ENCODE peak calls at places on chromosomes 2 and 18, in four cellular contexts. O is upper lobe of right lung, A is brain microvascular endothelial cell, J is BE2C. Z is an unnamed sample. For H3K27me3, the result is how much of the 10 kb centered on the place peaks cover.

GRCh38 chr2:12774381-12774780 is 57.6 kb downstream of the TRIB2 start:
- DNase-seq in A (no peak), J (peak), O (no peak), Z (no peak)

GRCh38 chr2:46325178-46325928 is 28.1 kb downstream of the EPAS1 start:
- DNase-seq in O (no peak), J (no peak), A (peak), Z (no peak)

GRCh38 chr2:74514368-74515270 is at the start of gene TLX2:
- DNase-seq in A (no peak), O (no peak), J (no peak), Z (no peak)

GRCh38 chr2:226354434-226354833 is 445.2 kb downstream of the IRS1 start:
- DNase-seq in J (no peak), O (no peak), A (peak), Z (no peak)

GRCh38 chr18:13456736-13457271 is 238.2 kb downstream of the LDLRAD4 start:
- DNase-seq in O (no peak), A (no peak), J (no peak), Z (no peak)

GRCh38 chr2:192465145-192465544 is 270.4 kb upstream of the TMEFF2 start:
- DNase-seq in O (no peak), A (no peak), J (no peak), Z (no peak)

GRCh38 chr2:138699421-138699820 is 80.8 kb downstream of the NXPH2 start:
- DNase-seq in O (no peak), A (no peak), J (no peak), Z (no peak)

GRCh38 chr2:195026261-195026660 is 630.8 kb upstream of the SLC39A10 start:
- DNase-seq in J (no peak), A (peak), O (no peak), Z (no peak)

GRCh38 chr2:69801745-69802144 is 27.7 kb upstream of the GMCL1 start:
- DNase-seq in O (no peak), A (no peak), J (no peak), Z (no peak)

GRCh38 chr2:42047488-42048317 is at the start of gene PKDCC:
- DNase-seq in A (no peak), O (peak), J (peak), Z (peak)

GRCh38 chr2:237236188-237236587 is 150.5 kb downstream of the COPS8 start:
- DNase-seq in A (no peak), J (no peak), O (no peak), Z (no peak)

GRCh38 chr18:23244431-23244830 is 109.1 kb downstream of the CABLES1 start:
- DNase-seq in A (no peak), J (no peak), O (no peak), Z (no peak)

GRCh38 chr18:12038082-12038660 is 55.5 kb upstream of the ANKRD62 start:
- DNase-seq in O (no peak), J (no peak), A (no peak), Z (no peak)

GRCh38 chr18:45324489-45325111 is 290.7 kb upstream of the SLC14A2 start:
- DNase-seq in A (peak), J (no peak), O (no peak), Z (peak)

GRCh38 chr18:22324191-22325131 is 93.3 kb downstream of the CTAGE1 start:
- DNase-seq in J (no peak), A (no peak), O (peak), Z (peak)

GRCh38 chr2:120775261-120775660 is 39.6 kb downstream of the GLI2 start:
- DNase-seq in A (no peak), O (no peak), J (no peak), Z (peak)

GRCh38 chr2:20574423-20574911 is 76.4 kb downstream of the HS1BP3 start:
- DNase-seq in O (no peak), A (no peak), J (no peak), Z (no peak)

GRCh38 chr2:25295654-25296053 is 46.1 kb downstream of the DNMT3A start:
- DNase-seq in O (no peak), J (no peak), A (no peak), Z (no peak)

GRCh38 chr2:207770602-207771404 is 1.1 kb upstream of the FZD5 start:
- DNase-seq in A (no peak), J (no peak), O (peak), Z (no peak)

GRCh38 chr18:36448384-36449290 is 151.1 kb downstream of the FHOD3 start:
- DNase-seq in A (no peak), O (no peak), J (no peak), Z (no peak)

GRCh38 chr2:38797276-38797675 is 19.3 kb downstream of the GEMIN6 start:
- DNase-seq in J (no peak), A (no peak), O (no peak), Z (no peak)

GRCh38 chr2:108396845-108397244 is 19.1 kb downstream of the SULT1C4 start:
- DNase-seq in A (peak), O (no peak), J (peak), Z (no peak)

GRCh38 chr18:51051105-51051712 is 21.2 kb downstream of the SMAD4 start:
- DNase-seq in J (no peak), A (peak), O (no peak), Z (no peak)

GRCh38 chr2:29892576-29892975 is 28.8 kb downstream of the ALK start:
- DNase-seq in A (no peak), J (no peak), O (no peak), Z (no peak)

GRCh38 chr2:206198677-206199076 is 39.0 kb downstream of the EEF1B2 start:
- DNase-seq in A (no peak), J (no peak), O (no peak), Z (no peak)

GRCh38 chr2:172813314-172813888 is 77.8 kb downstream of the RAPGEF4 start:
- DNase-seq in O (no peak), J (no peak), A (no peak), Z (no peak)

GRCh38 chr2:128503358-128504241 is 184.9 kb upstream of the HS6ST1 start:
- DNase-seq in A (no peak), O (peak), J (no peak), Z (no peak)

GRCh38 chr2:128506534-128506933 is 187.9 kb upstream of the HS6ST1 start:
- DNase-seq in J (no peak), O (no peak), A (no peak), Z (no peak)

GRCh38 chr2:128504242-128505149 is 185.8 kb upstream of the HS6ST1 start:
- DNase-seq in A (no peak), O (no peak), J (no peak), Z (no peak)

GRCh38 chr2:128505150-128505490 is 186.5 kb upstream of the HS6ST1 start:
- DNase-seq in A (no peak), O (peak), J (no peak), Z (no peak)

DNA sequence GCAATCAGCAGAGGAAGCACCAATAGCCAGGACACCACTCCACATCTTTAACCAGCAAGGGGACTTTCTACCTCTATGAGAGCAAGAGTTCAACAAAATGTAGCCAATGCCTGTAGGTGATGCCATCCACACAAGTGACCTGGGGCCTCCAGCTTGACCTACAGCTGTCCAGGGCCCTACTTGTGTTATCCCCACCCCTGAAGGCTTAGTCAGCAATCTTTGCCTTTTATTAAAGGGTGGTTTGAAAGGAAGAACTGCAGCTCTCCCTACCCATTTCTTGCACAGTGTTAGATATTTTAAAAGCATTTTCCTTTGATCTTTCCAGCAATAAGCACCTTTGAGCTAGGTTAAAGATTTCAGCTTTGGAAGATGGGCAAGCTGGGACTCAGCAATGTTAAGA is 187.5 kb upstream of the HS6ST1 start:
- DNase-seq in J (no peak), O (peak), A (no peak), Z (no peak)
- H3K27me3 ChIP-seq in J (under half), O (under half), A (under half), Z (under half)

GRCh38 chr18:78983530-78983929 is 3.9 kb downstream of the SALL3 start:
- DNase-seq in A (no peak), O (no peak), J (no peak), Z (no peak)

GRCh38 chr18:78984941-78985784 is 5.5 kb downstream of the SALL3 start:
- DNase-seq in A (no peak), J (no peak), O (no peak), Z (no peak)

GRCh38 chr18:78981652-78981955 is 2.0 kb downstream of the SALL3 start:
- DNase-seq in A (no peak), O (no peak), J (no peak), Z (no peak)

GRCh38 chr18:78982186-78982585 is 2.6 kb downstream of the SALL3 start:
- DNase-seq in A (no peak), J (no peak), O (no peak), Z (no peak)

DNA sequence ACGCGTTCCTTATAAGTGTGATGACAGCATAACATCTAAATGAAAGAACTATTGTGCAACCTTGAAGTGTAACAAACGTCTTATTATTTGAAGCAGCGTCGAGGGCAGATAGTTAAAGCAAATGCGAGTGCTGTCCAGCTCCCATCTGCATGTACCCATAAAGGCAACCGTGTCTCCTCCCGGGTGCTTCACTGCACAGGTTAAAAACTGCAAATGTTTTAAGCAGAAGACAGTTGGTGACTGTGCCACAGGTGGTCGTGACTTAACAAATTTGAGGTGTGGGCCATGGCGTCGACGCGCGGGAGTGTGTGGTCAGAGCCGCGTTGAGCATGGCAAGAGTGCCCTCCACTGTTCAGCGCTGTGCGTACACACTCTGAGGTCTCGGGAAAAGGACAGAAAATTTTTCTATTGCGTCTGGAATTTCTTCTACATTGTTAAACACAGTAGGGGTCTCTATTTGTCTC is 6.4 kb downstream of the SALL3 start:
- DNase-seq in O (no peak), J (peak), A (no peak), Z (no peak)
- TF ChIP-seq CTCF in O (peak), J (peak), A (peak), Z (peak)

GRCh38 chr18:5825663-5826062 is 69.7 kb downstream of the TMEM200C start:
- DNase-seq in J (no peak), A (no peak), O (no peak), Z (no peak)
- H3K27me3 ChIP-seq in J (under half), A (under half), O (under half), Z (under half)

GRCh38 chr2:227366861-227367800 is 12.0 kb downstream of the TM4SF20 start:
- DNase-seq in J (no peak), O (no peak), A (peak), Z (no peak)

GRCh38 chr2:227365833-227366232 is 13.3 kb downstream of the TM4SF20 start:
- DNase-seq in O (no peak), J (no peak), A (peak), Z (no peak)

GRCh38 chr2:227360351-227360750 is 18.8 kb downstream of the TM4SF20 start:
- DNase-seq in J (no peak), O (no peak), A (no peak), Z (no peak)

GRCh38 chr2:227363756-227364155 is 15.3 kb downstream of the TM4SF20 start:
- DNase-seq in J (no peak), O (no peak), A (no peak), Z (no peak)
- TF ChIP-seq CTCF in J (peak), O (no peak), A (peak), Z (no peak)

GRCh38 chr2:100321181-100321880 is 970 bp downstream of the LONRF2 start:
- DNase-seq in O (peak), A (peak), J (peak), Z (peak)
- H3K27me3 ChIP-seq in O (under half), A (under half), J (under half), Z (under half)

DNA sequence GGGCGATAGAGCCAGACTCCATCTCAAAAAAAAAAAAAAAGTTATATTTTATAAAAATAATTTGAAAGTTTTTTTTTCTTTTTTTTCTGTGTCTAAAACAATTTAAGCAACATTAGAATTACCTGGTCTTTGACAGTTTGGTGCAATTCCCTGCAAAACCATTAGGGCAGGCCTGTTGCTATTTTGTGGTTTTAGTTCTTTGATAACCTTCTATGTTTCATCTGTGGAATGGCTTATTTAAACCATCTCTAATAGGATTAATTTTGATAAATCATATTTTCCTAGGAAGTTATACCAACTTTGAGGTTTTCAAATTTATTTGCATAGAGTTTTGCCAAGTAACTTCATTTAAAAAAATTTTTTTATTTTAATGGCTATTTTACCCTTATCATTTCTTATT is 141.2 kb upstream of the TWIST2 start:
- DNase-seq in J (no peak), A (no peak), O (no peak), Z (no peak)
- TF ChIP-seq CTCF in J (no peak), A (peak), O (peak), Z (no peak)

GRCh38 chr18:63314991-63315662 is 4.4 kb downstream of the BCL2 start:
- DNase-seq in J (no peak), O (no peak), A (no peak), Z (no peak)
- H3K27me3 ChIP-seq in J (under half), O (under half), A (under half), Z (under half)

GRCh38 chr18:59988098-59988706 is 88.4 kb downstream of the PMAIP1 start:
- DNase-seq in J (peak), A (peak), O (no peak), Z (no peak)
- TF ChIP-seq CTCF in J (peak), A (peak), O (peak), Z (peak)

DNA sequence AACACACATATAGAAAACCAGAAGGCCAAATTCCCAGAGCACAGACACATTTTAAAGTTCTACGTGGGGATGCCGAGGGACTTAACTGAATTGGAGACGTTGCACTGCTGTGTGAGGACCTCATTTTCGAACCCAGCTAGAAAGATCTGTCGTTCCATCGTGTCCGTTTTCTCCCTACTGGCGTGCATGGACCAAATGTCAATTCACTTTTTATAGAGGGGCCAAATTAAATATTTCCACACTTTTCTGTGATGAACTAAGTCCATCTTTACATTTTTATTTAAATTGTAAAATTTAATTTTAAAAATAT is 690 bp upstream of the TSHZ1 start:
- DNase-seq in A (no peak), O (no peak), J (no peak), Z (no peak)
- H3K27me3 ChIP-seq in A (under half), O (under half), J (under half), Z (under half)

DNA sequence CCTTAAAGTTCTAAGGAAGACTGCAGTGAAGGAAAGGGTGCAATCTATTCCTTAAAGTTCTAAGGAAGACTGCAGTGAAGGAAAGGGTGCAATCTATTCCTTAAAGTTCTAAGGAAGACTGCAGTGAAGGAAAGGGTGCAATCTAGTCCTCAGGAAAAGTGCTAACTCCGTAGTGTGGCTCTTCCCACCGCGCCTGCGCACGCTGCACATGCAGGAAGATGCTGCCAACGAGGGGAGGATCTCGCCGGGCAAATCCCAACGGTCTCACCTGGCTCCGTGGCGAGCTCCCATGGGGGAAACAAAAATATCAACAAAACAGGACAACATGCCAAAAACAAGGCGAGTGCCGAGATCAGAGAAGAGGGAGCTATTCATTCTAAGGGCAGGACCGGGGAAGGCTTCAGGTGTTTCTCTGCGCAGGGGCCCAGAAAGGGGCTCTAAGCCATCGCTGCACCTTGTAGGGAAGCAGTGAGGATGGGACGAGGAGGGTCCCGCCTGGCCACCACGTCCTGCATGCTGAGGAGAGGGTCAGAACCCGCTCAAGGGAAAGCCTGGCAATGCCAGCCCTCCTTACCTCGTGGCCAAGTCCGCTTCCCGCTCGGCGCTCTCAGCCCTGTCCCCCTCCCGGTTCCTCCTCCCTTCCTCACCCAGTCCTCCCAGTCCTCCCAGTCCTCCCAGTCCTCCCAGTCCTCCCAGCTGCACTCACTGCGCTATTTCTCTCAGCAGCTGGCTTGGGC is 24.5 kb downstream of the TIMM21 start:
- DNase-seq in O (no peak), J (no peak), A (no peak), Z (no peak)
- TF ChIP-seq CTCF in O (no peak), J (no peak), A (no peak), Z (no peak)